ENCODE peak calls at places on chromosomes 2 and 18, in ten cellular contexts. W is left ventricle myocardium inferior, C is breast epithelium, H is endothelial cell, K is epithelial cell of esophagus, E is hepatocyte, N is heart right ventricle, T is AG04450, Z is dorsolateral prefrontal cortex, M is upper lobe of left lung. S is an unnamed sample.

GRCh38 chr2:108414256-108414876 is 34.6 kb upstream of the GCC2 start:
- DNase-seq in W (no peak), C (no peak), H (no peak), K (peak), E (no peak), N (no peak), T (no peak), Z (no peak), M (no peak), S (no peak)

GRCh38 chr2:241636983-241637232 is at the start of gene THAP4:
- DNase-seq in W (peak), C (no peak), H (peak), K (peak), E (peak), N (peak), T (no peak), Z (peak), M (peak), S (peak)

GRCh38 chr2:204019572-204020501 is 83.3 kb downstream of the ICOS start:
- DNase-seq in W (no peak), C (no peak), H (no peak), K (peak), E (no peak), N (no peak), T (no peak), Z (no peak), M (no peak), S (no peak)

GRCh38 chr2:202238234-202239197 is at the start of gene SUMO1:
- DNase-seq in W (peak), C (peak), H (peak), K (peak), E (peak), N (peak), T (no peak), Z (peak), M (peak), S (peak)

GRCh38 chr18:79507076-79507545 is 111.4 kb downstream of the NFATC1 start:
- DNase-seq in W (peak), C (peak), H (peak), K (no peak), E (no peak), N (peak), T (no peak), Z (peak), M (peak), S (peak)

GRCh38 chr2:99488999-99489757 is 639 bp downstream of the REV1 start:
- DNase-seq in W (peak), C (peak), H (peak), K (peak), E (peak), N (peak), T (no peak), Z (peak), M (no peak), S (peak)

GRCh38 chr2:47512581-47513083 is 109.7 kb downstream of the MSH2 start:
- DNase-seq in W (no peak), C (no peak), H (peak), K (peak), E (no peak), N (no peak), T (peak), Z (no peak), M (no peak), S (no peak)

GRCh38 chr2:222734690-222735014 is 63.2 kb downstream of the MOGAT1 start:
- DNase-seq in W (no peak), C (no peak), H (no peak), K (no peak), E (no peak), N (no peak), T (no peak), Z (no peak), M (no peak), S (no peak)

GRCh38 chr2:236114959-236115358 is 53.2 kb downstream of the GBX2 start:
- DNase-seq in W (no peak), C (no peak), H (no peak), K (no peak), E (no peak), N (no peak), T (no peak), Z (peak), M (no peak), S (no peak)

GRCh38 chr18:26656944-26657536 is 108.7 kb upstream of the KCTD1 start:
- DNase-seq in W (peak), C (peak), H (peak), K (peak), E (peak), N (peak), T (peak), Z (peak), M (peak), S (peak)

GRCh38 chr2:72386288-72386687 is 238.6 kb upstream of the CYP26B1 start:
- DNase-seq in W (no peak), C (no peak), H (no peak), K (no peak), E (no peak), N (no peak), T (no peak), Z (no peak), M (no peak), S (no peak)

GRCh38 chr2:217785544-217786045 is 217.2 kb downstream of the TNS1 start:
- DNase-seq in W (peak), C (peak), H (peak), K (peak), E (peak), N (peak), T (peak), Z (peak), M (no peak), S (peak)

GRCh38 chr2:237693281-237694039 is 66.1 kb downstream of the LRRFIP1 start:
- DNase-seq in W (no peak), C (no peak), H (no peak), K (peak), E (peak), N (no peak), T (no peak), Z (no peak), M (no peak), S (no peak)

GRCh38 chr2:150997702-150998480 is 263.8 kb downstream of the RBM43 start:
- DNase-seq in W (no peak), C (no peak), H (no peak), K (no peak), E (no peak), N (no peak), T (no peak), Z (no peak), M (no peak), S (no peak)

GRCh38 chr2:229133155-229133772 is 137.8 kb downstream of the PID1 start:
- DNase-seq in W (no peak), C (no peak), H (peak), K (peak), E (peak), N (peak), T (no peak), Z (no peak), M (no peak), S (no peak)

GRCh38 chr2:40955042-40955441 is 503.2 kb upstream of the SLC8A1 start:
- DNase-seq in W (no peak), C (no peak), H (no peak), K (no peak), E (no peak), N (no peak), T (no peak), Z (no peak), M (no peak), S (no peak)

GRCh38 chr2:18266188-18266587 is 294.3 kb downstream of the RDH14 start:
- DNase-seq in W (no peak), C (no peak), H (no peak), K (no peak), E (no peak), N (no peak), T (no peak), Z (no peak), M (no peak), S (no peak)

GRCh38 chr2:227033471-227034148 is 130.4 kb downstream of the COL4A4 start:
- DNase-seq in W (no peak), C (no peak), H (peak), K (peak), E (peak), N (peak), T (peak), Z (no peak), M (peak), S (no peak)

GRCh38 chr2:190766581-190766980 is 114.0 kb upstream of the GLS start:
- DNase-seq in W (no peak), C (no peak), H (no peak), K (peak), E (no peak), N (no peak), T (no peak), Z (no peak), M (no peak), S (no peak)

GRCh38 chr2:237096911-237097310 is 11.2 kb downstream of the COPS8 start:
- DNase-seq in W (no peak), C (no peak), H (no peak), K (peak), E (no peak), N (no peak), T (peak), Z (no peak), M (no peak), S (no peak)

GRCh38 chr2:38076710-38077430 is 919 bp upstream of the CYP1B1 start:
- DNase-seq in W (peak), C (peak), H (peak), K (peak), E (peak), N (peak), T (peak), Z (peak), M (peak), S (peak)

GRCh38 chr2:206456078-206456769 is 12.9 kb downstream of the ADAM23 start:
- DNase-seq in W (no peak), C (no peak), H (no peak), K (no peak), E (no peak), N (no peak), T (no peak), Z (no peak), M (no peak), S (no peak)

GRCh38 chr18:36850527-36851201 is 21.7 kb downstream of the KIAA1328 start:
- DNase-seq in W (no peak), C (no peak), H (no peak), K (peak), E (peak), N (no peak), T (peak), Z (no peak), M (no peak), S (no peak)

GRCh38 chr2:429575-430254 is 141.8 kb upstream of the ALKAL2 start:
- DNase-seq in W (no peak), C (no peak), H (no peak), K (no peak), E (no peak), N (no peak), T (no peak), Z (no peak), M (no peak), S (no peak)

GRCh38 chr2:120346667-120347358 is 877 bp downstream of the INHBB start:
- DNase-seq in W (no peak), C (no peak), H (no peak), K (peak), E (peak), N (no peak), T (no peak), Z (peak), M (no peak), S (no peak)

GRCh38 chr18:57930476-57930875 is 113.5 kb upstream of the NEDD4L start:
- DNase-seq in W (no peak), C (no peak), H (no peak), K (peak), E (no peak), N (no peak), T (no peak), Z (no peak), M (no peak), S (no peak)

GRCh38 chr2:133411857-133412256 is 156.4 kb downstream of the NCKAP5 start:
- DNase-seq in W (no peak), C (no peak), H (peak), K (no peak), E (no peak), N (no peak), T (no peak), Z (no peak), M (no peak), S (no peak)

GRCh38 chr2:104853926-104854506 is at the start of gene POU3F3:
- DNase-seq in W (peak), C (no peak), H (peak), K (no peak), E (peak), N (peak), T (no peak), Z (peak), M (peak), S (peak)

GRCh38 chr18:65750421-65751144 is at the start of gene CDH7:
- DNase-seq in W (no peak), C (no peak), H (peak), K (peak), E (peak), N (no peak), T (no peak), Z (peak), M (peak), S (no peak)

GRCh38 chr2:228039752-228040534 is 141.5 kb downstream of the SPHKAP start:
- DNase-seq in W (no peak), C (no peak), H (no peak), K (peak), E (peak), N (no peak), T (no peak), Z (no peak), M (no peak), S (no peak)

DNA sequence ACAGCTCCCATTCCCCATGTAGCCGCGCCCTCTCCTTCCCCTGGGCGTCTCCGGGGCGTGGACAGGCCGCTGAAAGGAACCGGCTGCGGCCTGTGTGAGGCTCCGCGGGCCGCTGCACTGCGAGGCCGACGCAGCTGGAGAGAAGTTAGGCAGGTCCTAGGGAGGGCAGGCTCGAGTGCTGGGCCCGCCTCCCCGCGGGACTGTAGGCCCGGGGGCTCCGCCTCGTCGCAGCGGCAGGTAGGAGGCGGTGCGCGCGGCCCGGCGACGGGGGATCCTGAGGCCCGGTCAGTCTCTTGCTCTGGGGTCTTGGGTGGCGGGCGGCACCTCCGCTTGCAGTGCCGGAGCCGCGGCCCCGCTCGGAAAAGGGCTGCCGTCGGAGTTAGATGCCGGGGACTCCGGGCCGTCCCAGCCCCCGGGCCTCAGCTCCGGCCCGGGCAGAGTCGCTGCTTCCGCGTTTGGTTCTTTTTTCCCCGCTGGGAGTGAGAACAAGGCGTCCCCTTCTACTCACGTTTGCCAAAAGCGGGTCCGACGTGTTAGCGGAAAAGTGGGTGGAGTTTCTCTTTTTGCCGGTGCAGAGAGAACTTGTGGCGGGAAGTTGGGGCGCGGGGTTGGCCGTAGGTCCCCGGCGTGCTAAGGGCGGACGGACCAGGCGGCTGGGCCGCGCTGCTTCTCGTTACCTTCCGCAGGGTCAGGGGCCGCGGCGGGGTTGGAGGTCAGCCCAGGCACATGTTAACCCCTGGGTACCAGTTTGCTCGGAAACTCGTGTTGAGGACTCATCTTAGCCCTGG is at the start of gene VRK2:
- DNase-seq in W (peak), C (peak), H (peak), K (peak), E (peak), N (peak), T (peak), Z (peak), M (peak), S (peak)
- TF ChIP-seq CTCF in W (peak), C (no peak), H (no peak), K (no peak), E (no peak), N (no peak), T (peak), Z (peak), M (no peak), S (no peak)

DNA sequence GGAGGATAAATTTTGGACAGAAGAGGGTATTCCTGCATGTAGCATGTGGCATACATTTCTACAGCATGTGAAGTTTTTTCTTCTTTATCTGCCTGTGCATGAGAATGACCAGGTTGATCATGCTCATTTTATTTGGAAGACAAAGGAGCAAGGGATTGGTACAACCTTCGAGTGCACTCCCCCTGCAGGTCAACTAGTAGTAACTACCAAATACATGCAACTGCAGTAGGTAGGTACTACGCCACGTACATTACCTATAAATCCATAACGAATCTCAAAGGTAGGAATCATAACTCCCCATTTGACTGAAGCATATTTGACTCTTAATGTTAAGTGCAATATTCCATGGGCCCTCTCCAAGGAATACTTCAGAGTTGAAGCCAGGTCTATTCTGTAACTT is 763.9 kb downstream of the TSN start:
- DNase-seq in W (no peak), C (no peak), H (no peak), K (no peak), E (no peak), N (no peak), T (no peak), Z (no peak), M (no peak), S (no peak)
- TF ChIP-seq CTCF in W (peak), C (no peak), H (peak), K (peak), E (no peak), N (peak), T (no peak), Z (peak), M (no peak), S (no peak)

GRCh38 chr2:96153991-96154431 is 8.8 kb upstream of the DUSP2 start:
- DNase-seq in W (no peak), C (no peak), H (no peak), K (no peak), E (peak), N (no peak), T (no peak), Z (no peak), M (no peak), S (no peak)
- TF ChIP-seq CTCF in W (no peak), C (no peak), H (no peak), K (no peak), E (no peak), N (no peak), T (no peak), Z (no peak), M (no peak), S (no peak)

GRCh38 chr2:177056540-177056939 is 156.1 kb upstream of the HNRNPA3 start:
- DNase-seq in W (no peak), C (no peak), H (peak), K (no peak), E (no peak), N (no peak), T (no peak), Z (no peak), M (no peak), S (no peak)
- TF ChIP-seq CTCF in W (no peak), C (no peak), H (peak), K (no peak), E (peak), N (no peak), T (peak), Z (no peak), M (no peak), S (no peak)

DNA sequence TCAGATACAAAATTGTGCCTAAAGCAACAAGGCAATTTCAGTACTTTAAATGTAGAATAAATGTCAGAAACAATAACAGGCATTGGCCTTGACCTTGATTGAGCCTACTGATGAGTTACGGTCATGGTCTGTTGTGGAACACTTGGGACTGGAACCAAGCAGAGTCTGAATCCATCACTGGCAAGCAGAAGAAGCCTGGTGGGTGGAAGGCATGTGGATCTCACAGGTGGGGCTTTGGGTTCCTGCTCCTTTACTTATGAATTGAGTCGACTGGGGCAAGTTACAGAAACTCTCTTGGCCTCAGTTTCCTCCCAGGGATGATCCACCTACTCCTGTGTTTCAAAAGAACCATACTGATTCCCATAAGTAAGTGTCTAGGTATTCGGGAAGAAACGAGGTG is 102.3 kb downstream of the KCNF1 start:
- DNase-seq in W (no peak), C (no peak), H (no peak), K (no peak), E (no peak), N (no peak), T (no peak), Z (no peak), M (no peak), S (no peak)
- TF ChIP-seq CTCF in W (no peak), C (no peak), H (no peak), K (no peak), E (no peak), N (no peak), T (no peak), Z (no peak), M (no peak), S (no peak)

DNA sequence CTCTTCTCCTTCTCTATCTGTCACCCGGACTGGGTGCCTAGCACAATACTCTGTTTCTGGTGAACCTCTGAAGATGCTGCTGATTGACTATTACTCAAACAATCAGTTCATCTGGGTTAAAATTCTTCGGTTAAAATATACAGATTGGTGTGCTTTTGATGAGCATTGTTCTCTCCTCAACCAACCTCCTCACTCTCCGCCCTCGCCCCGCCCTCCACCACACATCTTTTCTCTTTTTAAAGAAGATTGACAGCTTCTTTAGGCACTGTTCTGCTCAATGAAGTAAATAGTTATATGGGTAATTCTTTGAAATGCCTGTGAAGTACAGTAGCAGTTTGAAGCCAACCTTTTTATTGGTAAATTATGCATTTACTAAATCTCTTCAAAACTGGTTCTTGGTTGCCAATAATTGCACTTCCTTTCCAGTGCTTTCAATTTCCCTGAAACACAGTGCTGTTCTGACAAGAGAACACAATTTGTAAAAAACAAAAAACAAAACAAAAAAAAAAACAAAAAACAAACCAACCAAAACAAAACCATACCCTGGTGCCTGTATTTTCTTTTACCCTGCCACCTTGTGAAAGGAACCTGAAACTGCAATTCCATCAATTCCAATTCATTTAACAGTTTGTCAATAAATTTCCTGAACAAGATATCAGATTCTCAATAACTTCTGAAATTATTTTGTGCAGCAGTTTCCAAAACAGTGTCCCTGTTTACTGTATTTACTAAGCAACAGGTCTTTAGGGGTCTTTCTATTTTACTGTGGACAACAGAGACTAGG is 188.6 kb downstream of the LRP1B start:
- DNase-seq in W (no peak), C (no peak), H (no peak), K (no peak), E (no peak), N (no peak), T (no peak), Z (no peak), M (no peak), S (no peak)
- TF ChIP-seq CTCF in W (no peak), C (peak), H (peak), K (peak), E (peak), N (no peak), T (peak), Z (peak), M (no peak), S (no peak)

DNA sequence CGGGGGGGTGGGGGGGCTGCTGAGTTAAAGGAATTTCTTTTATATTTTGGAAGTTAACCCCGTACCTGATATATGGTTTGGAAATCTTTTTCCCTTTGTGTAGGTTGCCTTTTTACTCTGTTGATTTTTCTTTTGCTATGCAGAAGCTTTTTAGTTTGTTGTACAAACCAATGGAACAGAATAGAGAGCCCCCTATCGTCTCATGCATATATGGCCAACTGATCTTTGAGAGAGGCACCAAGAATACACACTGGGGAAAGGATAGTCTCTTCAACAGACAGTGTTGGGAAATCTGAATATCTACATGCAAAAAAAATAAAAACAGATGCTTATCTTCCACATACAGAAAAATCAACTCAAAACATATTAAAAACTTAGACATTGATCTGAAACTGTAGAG is 647.8 kb upstream of the KLHL29 start:
- DNase-seq in W (no peak), C (no peak), H (no peak), K (no peak), E (peak), N (no peak), T (no peak), Z (no peak), M (no peak), S (no peak)
- TF ChIP-seq CTCF in W (peak), C (no peak), H (no peak), K (no peak), E (peak), N (peak), T (no peak), Z (peak), M (no peak), S (no peak)

GRCh38 chr2:138779451-138780440 is at the start of gene NXPH2:
- DNase-seq in W (no peak), C (no peak), H (peak), K (no peak), E (peak), N (no peak), T (no peak), Z (no peak), M (peak), S (no peak)
- TF ChIP-seq CTCF in W (no peak), C (no peak), H (no peak), K (no peak), E (no peak), N (no peak), T (no peak), Z (no peak), M (no peak), S (no peak)

S was measured in heart left ventricle.